ENCODE peak calls at places on chromosome 6, in eight cellular contexts. M is IMR-90, O is GM12878, P is HCT116, W is HepG2, U is A549, Q is K562, Y is H1. E is an unnamed sample.

GRCh38 chr6:11869656-11870340 is 91.2 kb upstream of the ADTRP start:
- DNase-seq in M (peak), O (no peak), P (no peak), W (no peak), U (no peak), Q (no peak), Y (no peak), E (no peak)

GRCh38 chr6:36829919-36830544 is 9.2 kb downstream of the CPNE5 start:
- DNase-seq in M (peak), O (no peak), P (no peak), W (peak), U (no peak), Q (no peak), Y (no peak), E (no peak)

GRCh38 chr6:133313068-133313467 is 71.9 kb downstream of the EYA4 start:
- DNase-seq in M (no peak), O (no peak), P (no peak), W (no peak), U (no peak), Q (no peak), Y (peak), E (no peak)

GRCh38 chr6:169810066-169810989 is 58.9 kb downstream of the ERMARD start:
- DNase-seq in M (no peak), O (no peak), P (peak), W (peak), U (no peak), Q (no peak), Y (no peak), E (peak)

GRCh38 chr6:20444786-20445271 is 43.1 kb downstream of the E2F3 start:
- DNase-seq in M (peak), O (no peak), P (no peak), W (no peak), U (peak), Q (peak), Y (no peak), E (no peak)

GRCh38 chr6:163626073-163626867 is 211.8 kb downstream of the QKI start:
- DNase-seq in M (no peak), O (no peak), P (no peak), W (no peak), U (no peak), Q (no peak), Y (no peak), E (no peak)

GRCh38 chr6:13369591-13369990 is 41.3 kb upstream of the TBC1D7 start:
- DNase-seq in M (no peak), O (no peak), P (no peak), W (no peak), U (no peak), Q (no peak), Y (no peak), E (no peak)

GRCh38 chr6:110816677-110817076 is 1.4 kb upstream of the CDK19 start:
- DNase-seq in M (no peak), O (no peak), P (no peak), W (no peak), U (no peak), Q (no peak), Y (no peak), E (no peak)

GRCh38 chr6:106974337-106974998 is at the start of gene CD24:
- DNase-seq in M (no peak), O (no peak), P (no peak), W (no peak), U (peak), Q (peak), Y (no peak), E (peak)

GRCh38 chr6:119444642-119445557 is 95.3 kb upstream of the MAN1A1 start:
- DNase-seq in M (peak), O (no peak), P (no peak), W (no peak), U (no peak), Q (peak), Y (no peak), E (no peak)

GRCh38 chr6:27059621-27060425 is 187.7 kb upstream of the PRSS16 start:
- DNase-seq in M (peak), O (no peak), P (no peak), W (peak), U (no peak), Q (no peak), Y (no peak), E (peak)

GRCh38 chr6:3292431-3293197 is 33.9 kb downstream of the PSMG4 start:
- DNase-seq in M (no peak), O (no peak), P (no peak), W (no peak), U (no peak), Q (no peak), Y (no peak), E (no peak)

GRCh38 chr6:3835055-3835731 is 14.0 kb upstream of the FAM50B start:
- DNase-seq in M (no peak), O (no peak), P (no peak), W (peak), U (peak), Q (no peak), Y (no peak), E (no peak)

GRCh38 chr6:44072452-44072958 is 54.7 kb downstream of the MRPL14 start:
- DNase-seq in M (no peak), O (no peak), P (no peak), W (no peak), U (no peak), Q (no peak), Y (no peak), E (no peak)

GRCh38 chr6:163438298-163438939 is 23.9 kb downstream of the QKI start:
- DNase-seq in M (peak), O (no peak), P (no peak), W (no peak), U (no peak), Q (no peak), Y (no peak), E (no peak)

GRCh38 chr6:18506387-18507017 is 119.4 kb downstream of the RNF144B start:
- DNase-seq in M (peak), O (no peak), P (no peak), W (no peak), U (no peak), Q (no peak), Y (no peak), E (no peak)

GRCh38 chr6:81023007-81023582 is 729.4 kb downstream of the TENT5A start:
- DNase-seq in M (peak), O (no peak), P (peak), W (no peak), U (peak), Q (no peak), Y (no peak), E (no peak)

GRCh38 chr6:47149554-47149953 is 107.4 kb upstream of the ADGRF1 start:
- DNase-seq in M (no peak), O (no peak), P (no peak), W (no peak), U (no peak), Q (no peak), Y (no peak), E (no peak)

GRCh38 chr6:48069280-48069679 is 41.7 kb downstream of the PTCHD4 start:
- DNase-seq in M (peak), O (no peak), P (no peak), W (no peak), U (no peak), Q (no peak), Y (no peak), E (peak)

GRCh38 chr6:75098709-75099108 is 107.1 kb downstream of the COL12A1 start:
- DNase-seq in M (peak), O (no peak), P (peak), W (peak), U (peak), Q (no peak), Y (no peak), E (no peak)

GRCh38 chr6:168034537-168034936 is 37.1 kb downstream of the KIF25 start:
- DNase-seq in M (no peak), O (no peak), P (no peak), W (no peak), U (no peak), Q (no peak), Y (no peak), E (no peak)

GRCh38 chr6:88246654-88247053 is 80.5 kb upstream of the CNR1 start:
- DNase-seq in M (no peak), O (no peak), P (no peak), W (no peak), U (no peak), Q (peak), Y (no peak), E (no peak)

GRCh38 chr6:80366721-80367120 is 260.2 kb downstream of the BCKDHB start:
- DNase-seq in M (peak), O (no peak), P (no peak), W (no peak), U (no peak), Q (no peak), Y (no peak), E (peak)

GRCh38 chr6:167401525-167402194 is 76.8 kb downstream of the TTLL2 start:
- DNase-seq in M (no peak), O (no peak), P (no peak), W (no peak), U (no peak), Q (no peak), Y (no peak), E (no peak)

GRCh38 chr6:47181681-47182080 is 128.0 kb downstream of the TNFRSF21 start:
- DNase-seq in M (no peak), O (no peak), P (no peak), W (no peak), U (no peak), Q (no peak), Y (no peak), E (no peak)

GRCh38 chr6:26306248-26306647 is 58.8 kb upstream of the BTN3A2 start:
- DNase-seq in M (peak), O (no peak), P (no peak), W (no peak), U (no peak), Q (no peak), Y (no peak), E (no peak)

GRCh38 chr6:42236680-42237473 is 19.2 kb upstream of the MRPS10 start:
- DNase-seq in M (no peak), O (peak), P (no peak), W (no peak), U (no peak), Q (no peak), Y (no peak), E (no peak)

DNA sequence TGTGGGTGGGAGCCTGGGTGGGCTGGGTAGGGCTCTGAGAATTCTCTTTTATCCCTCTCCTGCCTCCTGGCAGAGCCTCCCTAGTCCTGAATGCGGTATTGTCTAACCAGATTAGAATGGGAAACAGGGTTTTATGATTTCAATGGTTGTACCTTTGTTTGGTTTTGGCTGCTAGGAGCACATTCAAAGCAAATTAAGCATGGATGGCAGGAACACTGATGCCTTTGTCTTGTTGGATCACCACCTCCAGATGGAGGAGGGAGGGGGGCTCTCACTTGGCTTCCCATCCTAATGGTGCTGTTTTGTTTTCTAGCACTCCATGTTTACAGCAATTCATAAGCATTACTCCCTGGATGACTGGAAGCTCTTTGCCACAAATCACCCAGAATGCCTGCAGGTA is 11.6 kb downstream of the GMPR start:
- DNase-seq in M (no peak), O (no peak), P (no peak), W (peak), U (no peak), Q (no peak), Y (no peak), E (no peak)
- TF ChIP-seq RAD21 in M (no peak), O (no peak), P (no peak), W (no peak), U (no peak), Q (no peak), Y (no peak), E (no peak)

DNA sequence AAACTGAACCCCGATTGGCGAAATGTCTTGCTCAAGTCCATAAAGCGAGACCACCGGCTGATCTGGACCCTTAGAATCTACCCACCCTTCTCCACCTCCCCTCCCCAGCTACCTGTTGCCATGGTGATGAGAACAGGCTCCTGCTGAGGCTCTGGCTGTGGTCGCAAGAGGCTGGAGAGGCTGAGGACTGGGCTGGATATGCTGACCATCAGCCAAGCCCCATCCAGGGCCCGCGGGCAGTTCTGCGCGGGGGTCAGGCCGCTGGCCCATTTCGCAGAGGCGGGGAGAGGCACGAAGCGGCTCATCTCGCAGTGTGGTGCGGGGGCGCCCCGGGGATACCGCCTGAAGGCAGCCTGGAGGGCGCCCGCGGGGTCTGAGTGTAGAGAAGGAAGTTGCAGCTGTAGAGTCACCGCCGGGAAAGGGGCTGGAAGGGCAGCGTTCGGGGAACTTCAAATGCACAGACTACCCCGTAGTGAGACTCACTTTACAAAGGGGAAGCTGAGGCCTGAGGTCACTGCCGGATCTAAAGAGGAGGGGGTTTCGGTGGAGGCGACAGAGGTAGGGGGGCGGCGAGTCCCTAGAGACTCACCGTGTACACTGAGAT is 671 bp downstream of the TAPBP start:
- DNase-seq in M (peak), O (no peak), P (no peak), W (no peak), U (no peak), Q (peak), Y (no peak), E (peak)
- TF ChIP-seq RAD21 in M (no peak), O (no peak), P (no peak), W (no peak), U (no peak), Q (no peak), Y (no peak), E (no peak)

DNA sequence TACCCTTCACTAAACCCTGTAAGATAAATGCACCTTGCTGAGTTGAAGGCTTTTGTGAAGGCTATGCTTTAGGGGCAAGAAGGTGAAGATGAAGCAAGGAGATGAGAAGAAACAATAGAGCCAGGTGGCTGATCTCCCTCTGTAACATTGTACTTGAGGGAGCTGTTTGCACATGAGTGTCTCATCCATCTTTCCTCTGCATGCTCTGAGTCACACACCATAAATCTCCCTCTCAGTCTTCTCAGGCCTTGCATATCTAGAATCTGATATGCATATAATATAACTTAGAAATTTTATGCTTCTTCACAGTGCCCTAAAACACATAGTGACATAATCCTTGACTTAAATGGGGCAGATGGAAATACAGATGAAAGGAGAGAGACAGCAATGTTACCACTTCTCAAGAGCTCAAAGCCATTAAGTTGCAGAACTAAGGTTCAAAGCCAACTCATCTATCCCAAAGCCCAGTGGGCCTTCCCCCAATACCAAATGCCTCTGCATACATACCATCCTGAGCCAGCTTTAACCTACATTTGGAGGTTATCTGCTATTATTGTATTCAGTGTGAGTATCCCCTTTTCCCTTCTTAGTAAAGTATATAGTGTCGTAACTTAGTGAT is 62.4 kb upstream of the STXBP5 start:
- DNase-seq in M (peak), O (no peak), P (no peak), W (no peak), U (peak), Q (no peak), Y (no peak), E (no peak)
- TF ChIP-seq RAD21 in M (no peak), O (no peak), P (no peak), W (no peak), U (no peak), Q (no peak), Y (no peak), E (no peak)

GRCh38 chr6:145789443-145789842 is 25.2 kb downstream of the FBXO30 start:
- DNase-seq in M (peak), O (no peak), P (no peak), W (no peak), U (no peak), Q (no peak), Y (no peak), E (no peak)
- TF ChIP-seq RAD21 in M (no peak), O (no peak), P (no peak), W (no peak), U (no peak), Q (no peak), Y (no peak), E (no peak)

GRCh38 chr6:117549606-117550005 is 52.7 kb downstream of the GOPC start:
- DNase-seq in M (no peak), O (no peak), P (no peak), W (no peak), U (no peak), Q (no peak), Y (no peak), E (no peak)

GRCh38 chr6:117550078-117550600 is 52.2 kb downstream of the GOPC start:
- DNase-seq in M (no peak), O (no peak), P (no peak), W (no peak), U (no peak), Q (no peak), Y (no peak), E (no peak)

GRCh38 chr6:117555262-117555849 is 47.0 kb downstream of the GOPC start:
- DNase-seq in M (no peak), O (no peak), P (no peak), W (no peak), U (no peak), Q (no peak), Y (no peak), E (no peak)

GRCh38 chr6:117550618-117551242 is 51.6 kb downstream of the GOPC start:
- DNase-seq in M (no peak), O (no peak), P (no peak), W (no peak), U (no peak), Q (no peak), Y (no peak), E (no peak)

DNA sequence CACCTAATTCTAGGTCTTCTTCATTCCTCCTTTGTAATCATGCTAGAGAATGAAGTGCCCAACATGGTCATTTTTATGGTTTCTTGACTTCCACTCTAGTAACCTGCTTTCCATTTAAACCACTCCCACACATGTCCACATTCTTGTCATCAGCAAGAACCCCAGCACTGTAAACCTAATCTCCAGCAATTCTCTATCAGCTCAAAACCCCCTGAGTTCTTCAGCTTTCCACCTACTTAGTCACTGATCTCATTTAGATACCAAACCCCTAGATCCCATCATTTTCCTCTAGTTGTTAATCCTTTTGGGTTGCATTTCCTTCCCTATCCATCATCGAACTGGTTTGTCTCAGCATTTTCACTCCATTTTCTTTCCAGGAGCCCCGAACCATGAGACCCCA is 49.7 kb downstream of the GOPC start:
- DNase-seq in M (peak), O (no peak), P (no peak), W (no peak), U (no peak), Q (no peak), Y (no peak), E (no peak)
- TF ChIP-seq RAD21 in M (no peak), O (no peak), P (no peak), W (no peak), U (no peak), Q (no peak), Y (no peak), E (no peak)